ENCODE peak calls at places on chromosomes 1 and 21, in six cellular contexts. A, J, U, V, I and D are unnamed samples.
A peak's percentile ranks its signal among the peaks of the same experiment; 100 is the strongest.

GRCh38 chr1:234958702-234959649 is 169.7 kb downstream of the TOMM20 start:
- DNase-seq in A (peak; percentile 45), J (no peak), U (no peak), V (no peak), I (no peak), D (no peak)

GRCh38 chr1:155389831-155390230 is 69.1 kb downstream of the RUSC1 start:
- DNase-seq in A (no peak), J (no peak), U (no peak), V (peak; percentile 33), I (no peak), D (no peak)

GRCh38 chr1:176625365-176625764 is 162.4 kb downstream of the PAPPA2 start:
- DNase-seq in A (no peak), J (no peak), U (no peak), V (no peak), I (no peak), D (no peak)

GRCh38 chr1:245475116-245475515 is 320.3 kb downstream of the KIF26B start:
- DNase-seq in A (no peak), J (no peak), U (no peak), V (peak; percentile 35), I (no peak), D (no peak)

GRCh38 chr1:6519935-6520621 is 28.6 kb upstream of the PLEKHG5 start:
- DNase-seq in A (no peak), J (peak; percentile 78), U (peak; percentile 84), V (peak; percentile 88), I (no peak), D (no peak)

GRCh38 chr1:223776075-223776814 is 63.9 kb downstream of the CAPN2 start:
- DNase-seq in A (no peak), J (peak; percentile 67), U (no peak), V (peak; percentile 98), I (no peak), D (peak; percentile 67)

GRCh38 chr1:65075123-65075976 is 72.7 kb upstream of the AK4 start:
- DNase-seq in A (no peak), J (peak; percentile 51), U (peak; percentile 45), V (peak; percentile 88), I (peak; percentile 63), D (peak; percentile 59)

GRCh38 chr1:21963477-21964217 is 13.2 kb upstream of the CELA3B start:
- DNase-seq in A (peak; percentile 89), J (peak; percentile 84), U (peak; percentile 91), V (peak; percentile 71), I (peak; percentile 70), D (peak; percentile 81)

GRCh38 chr1:166354411-166354810 is 187.6 kb upstream of the FAM78B start:
- DNase-seq in A (no peak), J (peak; percentile 30), U (no peak), V (no peak), I (no peak), D (no peak)

GRCh38 chr21:19463966-19464365 is 1060.4 kb upstream of the TMPRSS15 start:
- DNase-seq in A (no peak), J (no peak), U (no peak), V (peak; percentile 82), I (no peak), D (no peak)

GRCh38 chr1:201636581-201636980 is 97.7 kb downstream of the NAV1 start:
- DNase-seq in A (no peak), J (no peak), U (no peak), V (peak; percentile 64), I (no peak), D (no peak)

GRCh38 chr1:173276922-173277800 is 70.0 kb upstream of the TNFSF4 start:
- DNase-seq in A (no peak), J (no peak), U (no peak), V (no peak), I (no peak), D (no peak)

GRCh38 chr1:30599721-30600120 is 123.7 kb downstream of the MATN1 start:
- DNase-seq in A (no peak), J (no peak), U (no peak), V (no peak), I (no peak), D (no peak)

GRCh38 chr1:163406787-163407186 is 85.0 kb downstream of the NUF2 start:
- DNase-seq in A (no peak), J (no peak), U (no peak), V (no peak), I (no peak), D (no peak)

GRCh38 chr1:218345673-218346390 is 696 bp downstream of the TGFB2 start:
- DNase-seq in A (peak; percentile 84), J (peak; percentile 80), U (peak; percentile 58), V (peak; percentile 87), I (no peak), D (peak; percentile 70)

GRCh38 chr1:107782192-107782845 is 182.7 kb downstream of the VAV3 start:
- DNase-seq in A (no peak), J (peak; percentile 80), U (no peak), V (peak; percentile 78), I (peak; percentile 45), D (peak; percentile 38)

GRCh38 chr1:117301906-117302305 is 65.3 kb upstream of the MAN1A2 start:
- DNase-seq in A (no peak), J (no peak), U (no peak), V (no peak), I (no peak), D (no peak)

GRCh38 chr1:23019851-23020625 is 770 bp downstream of the KDM1A start:
- DNase-seq in A (peak; percentile 68), J (peak; percentile 44), U (peak; percentile 51), V (peak; percentile 55), I (peak; percentile 49), D (peak; percentile 24)

GRCh38 chr1:20329793-20330542 is 39.3 kb downstream of the VWA5B1 start:
- DNase-seq in A (no peak), J (no peak), U (peak; percentile 32), V (no peak), I (no peak), D (peak; percentile 8)

GRCh38 chr1:168834225-168834872 is 105.3 kb upstream of the DPT start:
- DNase-seq in A (no peak), J (peak; percentile 60), U (no peak), V (no peak), I (no peak), D (no peak)

GRCh38 chr1:202014915-202015676 is 4.7 kb downstream of the ELF3 start:
- DNase-seq in A (no peak), J (no peak), U (no peak), V (no peak), I (no peak), D (peak; percentile 52)

DNA sequence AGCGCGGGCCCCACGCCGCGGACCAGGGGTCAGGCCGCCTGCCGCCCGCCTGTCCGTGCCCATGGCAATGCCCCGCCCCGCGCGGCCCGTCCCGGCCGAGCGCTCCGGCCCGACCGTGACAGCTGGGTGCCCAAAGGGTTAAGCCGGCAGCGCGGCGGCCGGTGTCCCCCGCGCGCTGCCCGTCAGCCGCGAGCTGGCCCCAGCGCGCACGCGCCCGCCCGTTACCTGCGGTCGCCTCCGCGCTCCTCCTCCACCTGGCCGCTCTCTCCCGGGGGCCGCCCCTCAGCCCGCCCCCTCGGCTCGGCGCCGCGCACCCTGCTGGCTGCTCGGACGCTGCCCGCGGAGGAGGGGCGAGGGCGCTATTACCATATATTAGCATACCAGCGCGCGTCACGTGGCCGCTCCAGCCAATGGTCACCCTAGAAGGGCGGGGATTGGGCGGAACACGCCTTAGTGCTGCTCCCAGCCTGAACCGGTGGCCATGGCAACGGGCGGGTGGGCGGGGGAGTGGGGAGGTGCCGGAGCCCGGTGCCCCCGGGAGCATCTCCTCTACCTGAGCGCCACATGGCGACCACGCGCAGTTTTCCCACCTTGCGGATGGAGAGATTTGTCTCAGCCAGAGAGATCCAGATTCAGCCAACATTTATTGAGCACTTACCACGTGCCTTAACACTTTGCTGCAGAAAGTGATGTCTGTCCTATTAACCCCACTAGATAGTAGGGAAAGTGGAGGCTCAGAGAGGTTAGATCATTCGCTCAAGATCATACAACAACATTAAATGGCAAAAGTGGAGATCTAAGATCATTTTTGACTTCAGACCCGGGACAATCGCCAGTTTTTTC is at the start of gene PHC2:
- DNase-seq in A (peak; percentile 99), J (peak; percentile 99), U (peak; percentile 99), V (peak; percentile 98), I (no peak), D (peak; percentile 98)
- TF ChIP-seq CTCF in A (peak; percentile 35), J (peak; percentile 22), U (no peak), V (peak; percentile 6), I (no peak), D (no peak)

DNA sequence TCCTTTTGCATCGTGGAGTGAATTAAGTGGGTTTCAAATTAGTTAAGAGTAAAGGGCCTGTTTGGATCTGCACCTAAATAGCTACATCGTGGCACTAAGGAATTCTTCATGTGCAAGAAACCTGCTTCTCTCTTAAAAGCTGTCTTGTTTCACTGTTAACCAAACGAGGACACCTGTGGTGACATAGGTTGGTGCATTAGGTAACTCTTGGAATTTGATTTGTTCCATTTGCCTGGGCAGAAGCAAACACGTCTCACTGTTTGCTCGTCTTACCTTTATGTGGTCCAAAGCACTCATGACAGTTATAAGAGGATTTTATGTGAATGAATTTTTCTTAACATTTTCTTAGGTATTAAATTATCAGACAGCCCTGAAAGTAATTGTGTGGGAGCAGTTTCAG is 60.9 kb downstream of the PRDM2 start:
- DNase-seq in A (no peak), J (no peak), U (no peak), V (no peak), I (no peak), D (no peak)
- TF ChIP-seq CTCF in A (no peak), J (no peak), U (no peak), V (no peak), I (no peak), D (no peak)

GRCh38 chr21:34367320-34367935 is 3.6 kb downstream of the KCNE2 start:
- DNase-seq in A (no peak), J (peak; percentile 90), U (peak; percentile 48), V (peak; percentile 86), I (peak; percentile 57), D (peak; percentile 47)
- TF ChIP-seq CTCF in A (peak; percentile 65), J (peak; percentile 84), U (no peak), V (peak; percentile 85), I (peak; percentile 85), D (peak; percentile 33)

DNA sequence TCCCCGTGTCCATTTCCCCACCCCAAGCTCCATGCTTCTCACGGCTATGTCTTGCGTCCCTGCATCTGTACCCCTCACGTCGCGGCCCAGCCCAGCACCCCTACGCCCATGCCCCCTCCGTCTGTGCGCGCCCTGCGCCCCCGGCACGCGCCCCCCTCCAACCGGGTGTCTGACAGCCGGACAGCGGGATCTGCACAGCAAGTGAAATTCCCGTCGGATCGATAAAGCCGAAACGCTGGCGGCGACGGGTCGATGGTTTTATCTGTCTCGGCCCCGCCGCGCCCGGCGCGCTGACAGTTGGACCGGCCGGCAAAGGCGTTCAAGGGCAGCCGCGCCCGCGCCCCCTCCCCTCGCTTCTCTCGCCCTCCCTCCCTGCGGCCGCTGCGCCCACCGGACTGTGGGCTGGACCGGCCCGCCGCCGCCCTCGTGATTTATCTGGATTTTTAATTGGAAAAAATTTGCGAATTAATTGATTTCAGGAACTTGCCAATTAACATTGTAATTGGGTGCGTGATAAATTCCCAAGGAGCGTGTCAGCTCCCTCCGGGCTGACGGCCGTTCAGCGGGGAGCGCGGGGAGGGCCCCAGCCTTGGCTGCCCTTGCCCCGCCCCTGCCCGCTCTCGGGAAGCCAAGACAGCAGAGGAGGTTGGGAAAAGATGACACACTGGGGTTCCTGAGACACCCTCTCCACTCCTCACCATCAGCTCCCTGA is 57.1 kb downstream of the TMEM53 start:
- DNase-seq in A (no peak), J (peak; percentile 36), U (peak; percentile 54), V (no peak), I (no peak), D (peak; percentile 29)
- TF ChIP-seq CTCF in A (no peak), J (no peak), U (no peak), V (no peak), I (no peak), D (no peak)

DNA sequence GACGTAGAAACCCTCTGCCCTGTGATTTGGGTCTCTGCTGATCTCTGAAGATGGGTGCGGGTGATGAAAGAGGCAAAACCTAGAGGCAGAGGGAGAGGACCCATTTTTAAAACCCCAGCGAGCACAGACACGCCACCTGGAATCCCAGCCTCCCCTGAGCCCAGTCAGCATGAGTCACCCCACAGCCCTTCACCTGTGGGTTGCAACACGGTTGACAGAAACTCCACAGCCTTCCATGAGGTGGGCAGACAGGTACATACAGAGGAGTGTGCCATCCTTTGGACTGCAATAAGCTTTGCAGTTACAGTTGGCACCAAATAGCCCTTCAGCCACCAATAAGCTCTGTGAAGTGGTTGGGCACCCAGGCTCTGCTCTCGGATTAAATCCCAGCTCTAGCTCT is 2.1 kb upstream of the GRHL3 start:
- DNase-seq in A (no peak), J (no peak), U (no peak), V (no peak), I (no peak), D (peak; percentile 54)
- TF ChIP-seq CTCF in A (no peak), J (no peak), U (no peak), V (no peak), I (no peak), D (no peak)